ENCODE peak calls at places on chromosome 13, in four cellular contexts. One of them, this sample, is unnamed.
A peak's percentile ranks its signal among the peaks of the same experiment; 100 is the strongest.

GRCh38 chr13:51625555-51626345 is 41.5 kb downstream of the WDFY2 start:
- DNase-seq in K562: no peak
- DNase-seq in GM12878: no peak
- DNase-seq in HepG2: no peak
- DNase-seq in this sample: no peak

GRCh38 chr13:25687622-25688225 is 315.9 kb downstream of the ATP8A2 start:
- DNase-seq in K562: no peak
- DNase-seq in GM12878: no peak
- DNase-seq in HepG2: no peak
- DNase-seq in this sample: no peak

GRCh38 chr13:23793711-23794110 is 95.5 kb downstream of the MIPEP start:
- DNase-seq in K562: no peak
- DNase-seq in HepG2: no peak
- DNase-seq in GM12878: no peak
- DNase-seq in this sample: no peak

GRCh38 chr13:102400619-102401125 is 1.2 kb downstream of the FGF14 start:
- DNase-seq in HepG2: no peak
- DNase-seq in K562: no peak
- DNase-seq in GM12878: no peak
- DNase-seq in this sample: peak; percentile 45

GRCh38 chr13:101942038-101942437 is 459.8 kb downstream of the FGF14 start:
- DNase-seq in GM12878: no peak
- DNase-seq in HepG2: peak; percentile 7
- DNase-seq in K562: no peak
- DNase-seq in this sample: peak; percentile 76

GRCh38 chr13:34249546-34249945 is 431.6 kb downstream of the RFC3 start:
- DNase-seq in GM12878: no peak
- DNase-seq in K562: no peak
- DNase-seq in HepG2: no peak
- DNase-seq in this sample: no peak

GRCh38 chr13:20873348-20873747 is 29.2 kb downstream of the XPO4 start:
- DNase-seq in K562: no peak
- DNase-seq in HepG2: no peak
- DNase-seq in GM12878: no peak
- DNase-seq in this sample: no peak

GRCh38 chr13:59750860-59751259 is 412.9 kb downstream of the DIAPH3 start:
- DNase-seq in HepG2: no peak
- DNase-seq in K562: no peak
- DNase-seq in GM12878: no peak
- DNase-seq in this sample: peak; percentile 95

GRCh38 chr13:101018720-101019119 is 344.1 kb upstream of the TMTC4 start:
- DNase-seq in HepG2: no peak
- DNase-seq in GM12878: no peak
- DNase-seq in K562: no peak
- DNase-seq in this sample: no peak

GRCh38 chr13:66845393-66845792 is 384.7 kb downstream of the PCDH9 start:
- DNase-seq in HepG2: no peak
- DNase-seq in K562: no peak
- DNase-seq in GM12878: no peak
- DNase-seq in this sample: no peak

GRCh38 chr13:75481176-75482069 is 546 bp downstream of the TBC1D4 start:
- DNase-seq in GM12878: no peak
- DNase-seq in HepG2: no peak
- DNase-seq in K562: peak; percentile 12
- DNase-seq in this sample: peak; percentile 68
- TF ChIP-seq EZH2 in GM12878: no peak
- TF ChIP-seq EZH2 in HepG2: no peak
- TF ChIP-seq EZH2 in K562: no peak
- TF ChIP-seq EZH2 in this sample: no peak

GRCh38 chr13:40920826-40921225 is 98.3 kb downstream of the ELF1 start:
- DNase-seq in HepG2: no peak
- DNase-seq in K562: no peak
- DNase-seq in GM12878: no peak
- DNase-seq in this sample: no peak
- TF ChIP-seq JUNB in HepG2: no peak
- TF ChIP-seq JUNB in K562: no peak
- TF ChIP-seq JUNB in GM12878: no peak
- TF ChIP-seq JUNB in this sample: no peak

DNA sequence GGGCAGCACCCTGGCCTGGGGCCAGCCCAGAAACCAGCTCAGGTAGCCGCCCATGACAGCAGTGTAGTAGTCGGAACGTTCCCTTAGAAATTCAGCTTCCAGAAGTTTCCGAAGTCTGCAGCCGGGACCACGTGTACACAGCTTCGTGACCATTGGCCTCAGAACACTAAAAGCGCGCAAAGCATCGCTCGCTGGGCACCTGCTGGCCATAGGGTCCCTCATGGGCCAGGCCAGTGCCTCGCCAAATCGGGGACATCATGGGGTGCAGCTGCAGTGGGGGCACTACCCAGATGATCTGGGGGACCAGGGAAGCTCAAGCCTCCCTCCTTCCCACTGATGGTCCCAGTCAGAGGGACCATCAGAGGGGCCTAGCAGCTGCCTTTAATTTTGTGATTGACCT is 384.5 kb downstream of the MTUS2 start:
- DNase-seq in GM12878: no peak
- DNase-seq in K562: no peak
- DNase-seq in HepG2: no peak
- DNase-seq in this sample: no peak
- TF ChIP-seq EZH2 in GM12878: no peak
- TF ChIP-seq EZH2 in K562: no peak
- TF ChIP-seq EZH2 in HepG2: no peak
- TF ChIP-seq EZH2 in this sample: no peak

GRCh38 chr13:39451301-39451700 is 151.7 kb downstream of the LHFPL6 start:
- DNase-seq in K562: no peak
- DNase-seq in GM12878: no peak
- DNase-seq in HepG2: no peak
- DNase-seq in this sample: no peak
- TF ChIP-seq JUNB in K562: no peak
- TF ChIP-seq JUNB in GM12878: no peak
- TF ChIP-seq JUNB in HepG2: no peak
- TF ChIP-seq JUNB in this sample: no peak